ENCODE peak calls at places on chromosomes 16 and 17, in six cellular contexts. N is A549, C is body of pancreas, E is K562, T is IMR-90, Y is sigmoid colon. Q is an unnamed sample.

GRCh38 chr17:40542562-40543411 is 22.5 kb downstream of the CCR7 start:
- DNase-seq in C (peak; percentile 44), T (peak; percentile 99), Y (peak; percentile 98), N (peak; percentile 99), E (no peak), Q (peak; percentile 96)

GRCh38 chr17:20852541-20853370 is 190.1 kb downstream of the USP22 start:
- DNase-seq in C (no peak), T (no peak), E (no peak), Y (peak; percentile 75), N (no peak), Q (peak; percentile 84)

GRCh38 chr16:9489823-9490467 is 398.5 kb downstream of the HAPSTR1 start:
- DNase-seq in E (no peak), Y (peak; percentile 93), N (no peak), T (no peak), C (peak; percentile 15), Q (no peak)

GRCh38 chr16:56372938-56373337 is 52.4 kb downstream of the AMFR start:
- DNase-seq in T (peak; percentile 34), E (no peak), Y (no peak), C (no peak), N (no peak), Q (no peak)

GRCh38 chr17:9645858-9646555 is 690 bp downstream of the USP43 start:
- DNase-seq in E (peak; percentile 21), N (peak; percentile 56), Y (no peak), C (peak; percentile 79), T (no peak), Q (peak; percentile 85)

GRCh38 chr16:53673189-53673588 is 30.5 kb downstream of the RPGRIP1L start:
- DNase-seq in N (no peak), T (no peak), C (no peak), E (no peak), Y (no peak), Q (no peak)

GRCh38 chr17:66255112-66255511 is 25.9 kb upstream of the APOH start:
- DNase-seq in T (peak; percentile 83), C (no peak), Y (no peak), N (no peak), E (peak; percentile 52), Q (no peak)

GRCh38 chr16:70685938-70686375 is at the start of gene MTSS2:
- DNase-seq in C (peak; percentile 77), E (peak; percentile 95), T (peak; percentile 85), Y (peak; percentile 96), N (peak; percentile 72), Q (no peak)

GRCh38 chr17:41329279-41329925 is 13.9 kb upstream of the KRTAP17-1 start:
- DNase-seq in E (peak; percentile 31), Y (no peak), T (peak; percentile 56), N (peak; percentile 79), C (peak; percentile 23), Q (no peak)

GRCh38 chr16:86343733-86344585 is 166.4 kb upstream of the FOXF1 start:
- DNase-seq in E (no peak), T (peak; percentile 54), C (no peak), N (no peak), Y (peak; percentile 86), Q (no peak)

GRCh38 chr16:64416232-64417010 is 705.4 kb downstream of the CDH11 start:
- DNase-seq in N (no peak), E (no peak), C (no peak), Y (no peak), T (peak; percentile 43), Q (no peak)

GRCh38 chr16:5298202-5298601 is 200.6 kb upstream of the EEF2KMT start:
- DNase-seq in N (no peak), Y (no peak), T (no peak), C (no peak), E (no peak), Q (no peak)

GRCh38 chr16:4767872-4768548 is 1.0 kb upstream of the ZNF500 start:
- DNase-seq in N (no peak), C (peak; percentile 37), T (peak; percentile 13), Y (peak; percentile 72), E (no peak), Q (peak; percentile 42)

GRCh38 chr17:80036715-80037477 is 454 bp downstream of the CCDC40 start:
- DNase-seq in N (peak; percentile 63), C (no peak), Y (no peak), E (no peak), T (no peak), Q (no peak)

GRCh38 chr16:19008770-19009169 is 25.0 kb downstream of the TMC7 start:
- DNase-seq in T (peak; percentile 72), Y (no peak), N (no peak), C (no peak), E (no peak), Q (no peak)

GRCh38 chr17:38727661-38728220 is 2.4 kb upstream of the CISD3 start:
- DNase-seq in Y (no peak), N (no peak), E (no peak), T (no peak), C (no peak), Q (no peak)

GRCh38 chr17:9109933-9110332 is 88.6 kb downstream of the NTN1 start:
- DNase-seq in E (no peak), C (no peak), N (no peak), T (no peak), Y (no peak), Q (no peak)

GRCh38 chr17:21020622-21021021 is 22.2 kb downstream of the USP22 start:
- DNase-seq in E (no peak), Y (peak; percentile 55), T (no peak), C (no peak), N (no peak), Q (no peak)

GRCh38 chr17:1413281-1413791 is 13.3 kb upstream of the YWHAE start:
- DNase-seq in C (peak; percentile 83), N (no peak), T (peak; percentile 86), Y (no peak), E (peak; percentile 63), Q (no peak)

GRCh38 chr17:40356906-40357861 is 7.4 kb downstream of the GJD3 start:
- DNase-seq in E (no peak), C (no peak), Y (peak; percentile 65), N (no peak), T (no peak), Q (no peak)

GRCh38 chr16:88768041-88768876 is 16.8 kb downstream of the PIEZO1 start:
- DNase-seq in T (peak; percentile 57), E (peak; percentile 68), Y (peak; percentile 96), N (no peak), C (peak; percentile 49), Q (no peak)
- TF ChIP-seq POLR2A in T (no peak), E (no peak), Y (no peak), N (no peak), C (no peak), Q (no peak)

GRCh38 chr16:740764-741505 is at the start of gene CIAO3:
- DNase-seq in E (peak; percentile 95), T (peak; percentile 89), N (peak; percentile 83), C (peak; percentile 91), Y (peak; percentile 94), Q (peak; percentile 68)
- TF ChIP-seq POLR2A in E (peak; percentile 77), T (peak; percentile 36), N (peak; percentile 72), C (peak; percentile 82), Y (peak; percentile 58), Q (peak; percentile 13)

DNA sequence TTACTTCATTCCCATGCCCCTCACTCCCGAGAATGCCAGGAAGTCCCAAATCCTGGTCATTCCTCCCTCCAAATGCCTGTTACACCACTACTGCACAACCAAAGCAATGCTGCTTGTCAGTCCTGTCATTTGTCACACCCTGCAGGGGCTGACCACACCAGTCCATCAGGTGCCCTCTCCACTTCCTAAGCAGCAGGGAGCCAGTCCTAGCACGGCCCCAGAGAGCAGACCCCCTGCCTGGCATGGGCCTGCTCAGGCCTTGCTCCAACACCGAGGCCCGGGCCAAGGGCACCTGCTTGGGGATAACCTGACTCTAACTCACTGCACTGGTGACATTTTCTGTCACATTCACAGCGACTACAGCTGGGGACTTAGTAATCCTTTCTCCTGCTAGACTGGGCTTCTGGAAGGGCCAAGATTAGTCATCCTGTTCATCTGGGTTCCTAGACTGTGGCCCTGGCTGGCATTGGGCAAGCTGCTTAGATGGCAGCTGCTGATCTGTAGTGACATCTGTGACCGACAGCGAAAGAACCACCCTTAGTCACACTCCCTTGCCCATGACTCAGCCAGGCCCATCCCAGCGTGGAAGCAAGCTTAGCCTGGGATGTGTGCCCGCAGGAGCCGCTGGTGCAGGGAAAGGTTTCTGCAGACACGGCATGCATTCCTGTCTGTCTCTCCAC is 5.4 kb downstream of the ALYREF start:
- DNase-seq in C (no peak), E (no peak), Y (no peak), T (no peak), N (no peak), Q (no peak)
- TF ChIP-seq POLR2A in C (no peak), E (peak; percentile 13), Y (no peak), T (no peak), N (no peak), Q (no peak)

DNA sequence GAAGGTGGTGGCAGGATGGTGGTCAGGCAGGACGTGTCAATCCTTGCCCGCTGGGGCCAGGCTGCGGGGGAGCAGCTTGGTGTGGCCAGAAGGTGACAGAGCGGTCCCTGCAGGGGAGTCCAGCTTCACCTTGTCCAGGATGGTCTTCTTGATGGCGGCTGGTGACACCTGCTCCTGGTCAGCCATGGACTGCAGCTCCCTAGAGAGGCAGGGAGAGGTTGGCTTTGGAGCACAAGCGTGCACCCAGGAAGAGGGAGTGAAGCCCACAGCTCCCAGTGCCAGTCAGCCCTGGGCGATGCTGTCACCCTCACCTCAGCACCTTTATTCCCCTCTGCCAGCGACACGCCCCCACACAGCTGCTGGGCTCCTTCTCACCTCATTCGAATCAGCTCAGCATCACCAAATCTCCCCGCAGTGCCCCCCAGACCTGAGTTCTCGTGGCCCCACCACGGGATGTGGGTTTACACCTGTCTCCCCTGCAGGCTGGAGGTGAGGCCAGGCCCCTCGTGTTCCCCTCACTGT is 3.9 kb downstream of the PYCR1 start:
- DNase-seq in Y (no peak), N (no peak), T (no peak), E (no peak), C (no peak), Q (no peak)
- TF ChIP-seq POLR2A in Y (no peak), N (peak; percentile 12), T (no peak), E (peak; percentile 33), C (no peak), Q (no peak)

GRCh38 chr17:7843536-7844291 is 9.7 kb downstream of the KDM6B start:
- DNase-seq in E (peak; percentile 85), N (peak; percentile 90), T (peak; percentile 90), Y (peak; percentile 90), C (peak; percentile 89), Q (peak; percentile 96)
- TF ChIP-seq POLR2A in E (peak; percentile 42), N (peak; percentile 43), T (peak; percentile 87), Y (peak; percentile 61), C (peak; percentile 91), Q (no peak)

GRCh38 chr17:13353590-13353989 is 248.1 kb downstream of the HS3ST3A1 start:
- DNase-seq in Y (peak; percentile 64), T (peak; percentile 29), C (no peak), E (no peak), N (no peak), Q (no peak)
- TF ChIP-seq POLR2A in Y (no peak), T (no peak), C (no peak), E (no peak), N (no peak), Q (no peak)

DNA sequence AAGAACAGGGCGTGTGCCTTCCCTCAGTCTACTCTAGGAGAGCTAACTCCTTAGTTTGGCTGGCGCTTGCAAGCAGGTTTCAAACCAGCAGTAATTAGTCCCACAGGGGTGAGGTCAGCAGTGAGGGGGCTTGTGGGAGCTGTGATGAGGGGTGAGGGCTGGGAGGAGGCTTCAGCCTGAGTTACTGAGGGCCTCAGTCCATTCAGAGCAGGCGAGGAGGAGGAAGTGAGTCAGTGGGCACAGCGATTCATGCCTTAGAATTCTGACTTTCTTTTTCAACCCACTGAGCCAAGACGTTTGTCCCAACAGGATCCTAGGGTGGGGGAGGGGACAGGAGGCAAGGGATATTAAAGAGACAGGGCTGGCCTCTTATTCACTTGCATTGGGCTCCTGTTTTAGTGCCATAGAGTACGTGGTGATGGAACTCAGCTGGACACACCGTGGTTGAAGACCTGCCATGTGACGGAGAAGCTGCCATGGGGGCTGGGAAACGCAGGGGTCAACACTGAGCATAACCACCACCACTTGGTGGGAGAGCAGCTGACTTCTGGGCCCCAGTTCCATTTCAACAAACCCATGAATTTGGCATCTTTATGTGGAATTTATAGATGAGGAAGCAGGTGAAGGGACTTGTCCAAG is 8.3 kb upstream of the ITGA3 start:
- DNase-seq in T (peak; percentile 83), E (no peak), C (no peak), N (no peak), Y (no peak), Q (no peak)
- TF ChIP-seq POLR2A in T (peak; percentile 28), E (no peak), C (no peak), N (no peak), Y (no peak), Q (no peak)